ENCODE peak calls at places on chromosomes 6 and 20, in eight cellular contexts. A is A549, D is transverse colon, R is lower leg skin, Y is breast epithelium, V is endothelial cell of umbilical vein, C is HCT116, N is IMR-90. U is an unnamed sample.
A peak's percentile ranks its signal among the peaks of the same experiment; 100 is the strongest.

GRCh38 chr20:44681796-44682566 is 30.5 kb upstream of the ADA start:
- DNase-seq in A (no peak), D (no peak), R (no peak), Y (no peak), V (no peak), C (no peak), N (no peak), U (no peak)

GRCh38 chr6:15712813-15713212 is 50.0 kb upstream of the DTNBP1 start:
- DNase-seq in A (no peak), D (no peak), R (no peak), Y (no peak), V (no peak), C (no peak), N (no peak), U (no peak)

GRCh38 chr6:170584954-170585498 is 589 bp upstream of the PDCD2 start:
- DNase-seq in A (no peak), D (peak; percentile 19), R (peak; percentile 16), Y (peak; percentile 30), V (peak; percentile 5), C (no peak), N (no peak), U (no peak)

GRCh38 chr6:111642463-111643158 is 36.9 kb upstream of the TRAF3IP2 start:
- DNase-seq in A (peak; percentile 72), D (peak; percentile 68), R (no peak), Y (no peak), V (peak; percentile 79), C (peak; percentile 70), N (peak; percentile 66), U (no peak)

GRCh38 chr6:170151235-170152110 is 139.4 kb downstream of the DLL1 start:
- DNase-seq in A (no peak), D (no peak), R (no peak), Y (no peak), V (no peak), C (no peak), N (no peak), U (no peak)

GRCh38 chr20:21185849-21186248 is 60.0 kb downstream of the KIZ start:
- DNase-seq in A (no peak), D (no peak), R (no peak), Y (no peak), V (no peak), C (no peak), N (no peak), U (no peak)

GRCh38 chr6:28105286-28105685 is 19.1 kb upstream of the ZSCAN16 start:
- DNase-seq in A (no peak), D (no peak), R (no peak), Y (no peak), V (no peak), C (no peak), N (no peak), U (peak; percentile 14)

GRCh38 chr6:83518946-83519489 is 6.7 kb downstream of the PRSS35 start:
- DNase-seq in A (peak; percentile 4), D (no peak), R (no peak), Y (no peak), V (peak; percentile 9), C (no peak), N (peak; percentile 58), U (no peak)

GRCh38 chr6:7819641-7820040 is 90.9 kb downstream of the TXNDC5 start:
- DNase-seq in A (no peak), D (no peak), R (no peak), Y (no peak), V (no peak), C (no peak), N (peak; percentile 42), U (no peak)

GRCh38 chr20:59611286-59611685 is 6.9 kb downstream of the PHACTR3 start:
- DNase-seq in A (no peak), D (no peak), R (no peak), Y (no peak), V (no peak), C (no peak), N (no peak), U (no peak)

GRCh38 chr6:31609519-31610406 is 5.3 kb upstream of the AIF1 start:
- DNase-seq in A (no peak), D (no peak), R (no peak), Y (no peak), V (no peak), C (no peak), N (no peak), U (no peak)

GRCh38 chr6:51495806-51496380 is 591.5 kb downstream of the PKHD1 start:
- DNase-seq in A (no peak), D (no peak), R (no peak), Y (no peak), V (no peak), C (no peak), N (no peak), U (no peak)

GRCh38 chr20:63577317-63577894 is 3.4 kb upstream of the HELZ2 start:
- DNase-seq in A (no peak), D (peak; percentile 64), R (no peak), Y (peak; percentile 52), V (no peak), C (no peak), N (no peak), U (no peak)

GRCh38 chr6:38172739-38173415 is 353.4 kb downstream of the ZFAND3 start:
- DNase-seq in A (no peak), D (no peak), R (no peak), Y (no peak), V (no peak), C (no peak), N (no peak), U (no peak)

GRCh38 chr20:44001667-44002596 is 87.3 kb downstream of the TOX2 start:
- DNase-seq in A (no peak), D (peak; percentile 30), R (no peak), Y (no peak), V (no peak), C (peak; percentile 58), N (no peak), U (no peak)

GRCh38 chr6:5435449-5435848 is 174.1 kb downstream of the FARS2 start:
- DNase-seq in A (no peak), D (no peak), R (no peak), Y (no peak), V (no peak), C (no peak), N (peak; percentile 86), U (peak; percentile 30)

GRCh38 chr6:10655508-10656055 is 38.8 kb downstream of the C6orf52 start:
- DNase-seq in A (no peak), D (no peak), R (no peak), Y (no peak), V (no peak), C (no peak), N (no peak), U (no peak)

GRCh38 chr6:1336246-1336843 is 24.4 kb downstream of the FOXQ1 start:
- DNase-seq in A (peak; percentile 66), D (peak; percentile 69), R (peak; percentile 40), Y (peak; percentile 59), V (no peak), C (peak; percentile 70), N (no peak), U (no peak)

GRCh38 chr6:110364364-110364763 is 6.2 kb upstream of the METTL24 start:
- DNase-seq in A (no peak), D (no peak), R (no peak), Y (no peak), V (no peak), C (no peak), N (no peak), U (no peak)

GRCh38 chr6:102402635-102403329 is 1009.3 kb downstream of the GRIK2 start:
- DNase-seq in A (no peak), D (no peak), R (no peak), Y (no peak), V (no peak), C (no peak), N (no peak), U (no peak)
- TF ChIP-seq POLR2A in A (no peak), D (no peak), R (no peak), Y (no peak), V (no peak), C (no peak), N (no peak), U (no peak)

GRCh38 chr6:82363368-82364086 is at the start of gene TPBG:
- DNase-seq in A (peak; percentile 72), D (peak; percentile 61), R (peak; percentile 28), Y (peak; percentile 24), V (peak; percentile 38), C (peak; percentile 47), N (peak; percentile 82), U (peak; percentile 55)

GRCh38 chr6:82365011-82365751 is 1.6 kb downstream of the TPBG start:
- DNase-seq in A (peak; percentile 53), D (peak; percentile 16), R (no peak), Y (no peak), V (peak; percentile 24), C (peak; percentile 24), N (peak; percentile 35), U (peak; percentile 31)

GRCh38 chr6:82362868-82363267 is 749 bp upstream of the TPBG start:
- DNase-seq in A (no peak), D (no peak), R (no peak), Y (no peak), V (no peak), C (no peak), N (peak; percentile 94), U (no peak)

GRCh38 chr6:82362144-82362543 is 1.5 kb upstream of the TPBG start:
- DNase-seq in A (no peak), D (no peak), R (no peak), Y (no peak), V (no peak), C (no peak), N (no peak), U (no peak)

DNA sequence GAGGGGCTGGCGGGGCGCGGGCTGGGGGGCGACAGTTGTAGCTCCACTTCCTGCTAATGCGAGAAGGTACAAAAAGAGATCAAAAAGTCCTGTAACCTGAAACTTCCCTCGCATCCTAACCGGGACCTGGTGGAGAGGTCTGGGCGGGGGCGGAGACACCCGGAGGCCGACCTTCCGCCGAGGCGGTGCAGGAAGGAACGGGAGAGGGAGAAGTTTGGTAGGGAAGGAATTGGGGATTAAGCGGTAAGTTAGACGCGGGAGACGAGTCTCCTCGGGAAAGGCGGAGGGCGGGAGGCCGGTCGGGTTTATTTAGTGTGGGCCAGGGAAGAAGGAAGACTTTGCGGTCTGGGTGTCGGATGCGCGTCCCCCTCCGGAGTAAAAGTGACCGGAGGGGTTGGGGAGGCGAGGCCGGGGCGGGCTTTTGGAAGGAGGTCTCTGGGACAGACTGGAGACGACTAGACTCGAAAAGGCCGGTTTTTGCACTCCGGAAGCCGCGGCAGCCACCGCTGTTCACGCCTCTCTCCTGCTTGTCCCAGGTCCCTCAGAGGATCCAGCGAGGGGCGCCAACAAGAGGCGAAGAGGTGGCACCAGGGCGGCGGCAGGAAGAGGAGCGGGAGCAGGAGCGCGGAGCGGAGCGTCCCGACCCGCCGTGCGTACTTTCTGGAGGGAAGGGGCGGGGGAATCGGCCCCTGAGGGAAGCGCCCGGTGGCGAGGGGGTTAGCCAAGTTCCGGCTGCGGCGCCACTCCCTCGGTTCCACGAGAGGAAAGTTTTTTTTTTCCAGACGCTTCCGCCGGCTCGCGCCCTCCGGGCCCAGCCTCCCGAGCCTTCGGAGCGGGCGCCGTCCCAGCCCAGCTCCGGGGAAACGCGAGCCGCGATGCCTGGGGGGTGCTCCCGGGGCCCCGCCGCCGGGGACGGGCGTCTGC is 732 bp downstream of the TPBG start:
- DNase-seq in A (peak; percentile 69), D (peak; percentile 46), R (peak; percentile 36), Y (peak; percentile 35), V (peak; percentile 13), C (peak; percentile 54), N (peak; percentile 60), U (peak; percentile 57)
- TF ChIP-seq POLR2A in A (no peak), D (peak; percentile 24), R (no peak), Y (no peak), V (no peak), C (peak; percentile 41), N (peak; percentile 1), U (peak; percentile 30)

GRCh38 chr6:158026054-158026900 is 44.6 kb downstream of the SYNJ2 start:
- DNase-seq in A (peak; percentile 93), D (peak; percentile 78), R (peak; percentile 85), Y (peak; percentile 74), V (peak; percentile 98), C (no peak), N (peak; percentile 99), U (peak; percentile 56)
- TF ChIP-seq POLR2A in A (no peak), D (no peak), R (no peak), Y (no peak), V (no peak), C (no peak), N (peak; percentile 62), U (no peak)

GRCh38 chr6:3789896-3790558 is 38.5 kb upstream of the PXDC1 start:
- DNase-seq in A (no peak), D (no peak), R (no peak), Y (no peak), V (no peak), C (no peak), N (no peak), U (no peak)
- TF ChIP-seq POLR2A in A (no peak), D (no peak), R (no peak), Y (no peak), V (no peak), C (no peak), N (no peak), U (no peak)